ENCODE peak calls at places on chromosomes 5 and 9, in five cellular contexts. C is GM23248, X is MM.1S, D is GM23338, H is hepatocyte. L is an unnamed sample.

GRCh38 chr5:114308508-114308907 is 53.4 kb upstream of the KCNN2 start:
- DNase-seq in C (no peak), X (no peak), D (no peak), H (no peak), L (no peak)

GRCh38 chr9:121437891-121438290 is 61.8 kb downstream of the GGTA1 start:
- DNase-seq in C (no peak), X (no peak), D (no peak), H (no peak), L (no peak)

GRCh38 chr9:94160594-94161501 is 76.6 kb downstream of the PTPDC1 start:
- DNase-seq in C (peak), X (no peak), D (no peak), H (peak), L (no peak)

GRCh38 chr5:108681079-108681921 is 66.4 kb upstream of the FER start:
- DNase-seq in C (peak), X (peak), D (peak), H (peak), L (peak)

GRCh38 chr5:126044931-126045565 is 378.2 kb upstream of the GRAMD2B start:
- DNase-seq in C (no peak), X (no peak), D (no peak), H (no peak), L (no peak)

GRCh38 chr5:150322202-150322601 is 19.5 kb upstream of the ARSI start:
- DNase-seq in C (peak), X (no peak), D (no peak), H (no peak), L (peak)

GRCh38 chr9:37953775-37954437 is 50.0 kb upstream of the SLC25A51 start:
- DNase-seq in C (peak), X (no peak), D (no peak), H (peak), L (peak)

GRCh38 chr5:88772831-88773230 is 110.2 kb downstream of the MEF2C start:
- DNase-seq in C (no peak), X (no peak), D (no peak), H (no peak), L (no peak)

GRCh38 chr5:108830705-108831276 is 83.1 kb downstream of the FER start:
- DNase-seq in C (no peak), X (no peak), D (no peak), H (no peak), L (no peak)

GRCh38 chr5:172511952-172512351 is 57.6 kb upstream of the SH3PXD2B start:
- DNase-seq in C (no peak), X (no peak), D (no peak), H (no peak), L (no peak)

GRCh38 chr9:77661696-77662095 is 13.6 kb upstream of the GNA14 start:
- DNase-seq in C (no peak), X (no peak), D (no peak), H (no peak), L (no peak)

GRCh38 chr5:73494716-73495115 is 3.5 kb upstream of the BTF3 start:
- DNase-seq in C (no peak), X (no peak), D (no peak), H (no peak), L (no peak)

GRCh38 chr5:151799407-151799806 is 27.7 kb downstream of the G3BP1 start:
- DNase-seq in C (peak), X (no peak), D (no peak), H (no peak), L (peak)

GRCh38 chr9:77981332-77981731 is 50.3 kb downstream of the GNAQ start:
- DNase-seq in C (peak), X (peak), D (no peak), H (peak), L (no peak)

GRCh38 chr5:156401802-156402201 is 74.8 kb downstream of the SGCD start:
- DNase-seq in C (no peak), X (no peak), D (no peak), H (no peak), L (no peak)

GRCh38 chr9:70947086-70947485 is 174.3 kb downstream of the TRPM3 start:
- DNase-seq in C (peak), X (no peak), D (no peak), H (no peak), L (no peak)

GRCh38 chr9:26925609-26926008 is 21.4 kb downstream of the PLAA start:
- DNase-seq in C (no peak), X (no peak), D (no peak), H (peak), L (no peak)

GRCh38 chr5:25649628-25650265 is 1005.0 kb upstream of the CDH10 start:
- DNase-seq in C (no peak), X (no peak), D (no peak), H (no peak), L (peak)

GRCh38 chr5:9920696-9921095 is 290.5 kb upstream of the TAS2R1 start:
- DNase-seq in C (no peak), X (no peak), D (no peak), H (no peak), L (no peak)

GRCh38 chr9:94920439-94920951 is 194.0 kb downstream of the AOPEP start:
- DNase-seq in C (peak), X (no peak), D (no peak), H (peak), L (no peak)

GRCh38 chr5:77990020-77990419 is 213.9 kb upstream of the TBCA start:
- DNase-seq in C (no peak), X (no peak), D (peak), H (no peak), L (no peak)

GRCh38 chr9:126334626-126335621 is 8.3 kb downstream of the MVB12B start:
- DNase-seq in C (no peak), X (no peak), D (no peak), H (peak), L (no peak)

GRCh38 chr9:21244841-21245240 is 5.0 kb upstream of the IFNA14 start:
- DNase-seq in C (no peak), X (peak), D (no peak), H (no peak), L (no peak)

GRCh38 chr9:73270967-73271722 is 119.5 kb downstream of the ANXA1 start:
- DNase-seq in C (peak), X (no peak), D (no peak), H (peak), L (peak)

GRCh38 chr5:173634465-173634983 is 18.1 kb upstream of the BOD1 start:
- DNase-seq in C (no peak), X (no peak), D (no peak), H (no peak), L (no peak)

GRCh38 chr5:133408322-133408721 is 204.0 kb downstream of the FSTL4 start:
- DNase-seq in C (no peak), X (no peak), D (no peak), H (no peak), L (no peak)

GRCh38 chr5:96714951-96715451 is 52.8 kb downstream of the CAST start:
- DNase-seq in C (peak), X (no peak), D (peak), H (peak), L (peak)

GRCh38 chr9:29564564-29564963 is 1991.3 kb upstream of the C9orf72 start:
- DNase-seq in C (no peak), X (no peak), D (no peak), H (no peak), L (peak)

DNA sequence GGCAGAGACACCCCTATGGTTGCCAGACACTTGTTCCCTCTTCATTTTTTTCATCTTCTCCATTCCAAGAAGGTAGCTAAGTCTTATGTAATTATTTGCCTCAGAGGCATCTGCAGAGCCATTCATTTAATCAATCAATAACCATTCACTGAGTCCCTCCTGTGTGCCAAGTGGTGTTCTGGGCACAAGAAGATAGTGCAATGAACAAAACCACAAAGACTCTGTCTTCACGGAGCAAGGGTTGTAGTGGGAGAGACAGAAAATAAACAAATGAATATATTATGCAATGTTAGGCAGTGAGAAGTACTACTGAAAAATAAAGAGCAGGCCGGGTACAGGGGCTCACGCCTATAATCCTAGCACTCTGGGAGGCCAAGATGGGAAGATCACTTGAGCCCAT is 41.4 kb upstream of the CTNNA1 start:
- DNase-seq in C (no peak), X (no peak), D (no peak), H (no peak), L (no peak)
- TF ChIP-seq EZH2phosphoT487 in C (no peak), X (no peak), D (no peak), H (no peak), L (no peak)

DNA sequence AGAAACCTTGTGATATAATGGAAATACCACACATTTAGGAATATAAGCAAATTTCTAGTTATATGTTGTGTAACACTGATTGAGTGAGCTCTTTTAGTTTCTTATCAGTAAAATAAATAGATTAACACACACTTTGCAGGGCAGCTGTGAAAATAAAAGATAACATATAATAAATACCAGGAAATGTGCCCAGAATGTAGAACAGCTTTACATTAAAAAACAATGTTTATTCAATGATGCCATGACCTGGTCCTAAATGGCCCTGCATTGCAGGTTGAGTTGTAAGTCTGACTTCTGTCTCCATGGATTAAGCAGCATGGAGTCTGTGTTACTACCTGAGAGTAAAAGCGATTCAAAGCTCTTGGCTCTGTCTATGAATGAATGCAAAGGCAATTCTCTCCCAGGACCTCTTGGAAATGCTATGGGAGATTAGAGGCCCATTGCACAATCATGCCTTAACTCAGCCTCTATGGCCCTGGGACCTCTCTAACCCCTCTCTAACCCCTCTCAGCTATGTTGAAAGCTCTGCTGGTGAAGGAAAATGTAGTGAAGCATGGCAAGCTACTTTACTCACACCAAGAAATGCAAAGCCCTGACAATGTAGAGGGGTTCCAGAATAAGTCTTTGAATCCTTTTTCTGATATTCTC is 296.0 kb upstream of the ACTBL2 start:
- DNase-seq in C (no peak), X (no peak), D (no peak), H (no peak), L (no peak)
- H3K4me2 ChIP-seq in C (no peak), X (no peak), D (no peak), H (no peak), L (no peak)

GRCh38 chr5:175539936-175540335 is 61.6 kb downstream of the SFXN1 start:
- DNase-seq in C (no peak), X (no peak), D (peak), H (no peak), L (no peak)
- TF ChIP-seq EZH2 in C (no peak), X (no peak), D (no peak), H (no peak), L (no peak)

GRCh38 chr5:53172630-53173029 is 63.1 kb upstream of the MOCS2 start:
- DNase-seq in C (no peak), X (no peak), D (no peak), H (no peak), L (no peak)
- TF ChIP-seq EZH2phosphoT487 in C (no peak), X (no peak), D (no peak), H (no peak), L (no peak)

GRCh38 chr5:130939059-130939458 is 226.0 kb downstream of the HINT1 start:
- DNase-seq in C (no peak), X (no peak), D (no peak), H (no peak), L (no peak)

GRCh38 chr5:130937046-130937445 is 228.0 kb downstream of the HINT1 start:
- DNase-seq in C (no peak), X (no peak), D (no peak), H (no peak), L (no peak)
- H3K4me2 ChIP-seq in C (no peak), X (no peak), D (no peak), H (no peak), L (no peak)

GRCh38 chr9:87498046-87498815 is 564 bp downstream of the DAPK1 start:
- DNase-seq in C (peak), X (peak), D (peak), H (peak), L (no peak)
- TF ChIP-seq EZH2 in C (no peak), X (no peak), D (no peak), H (no peak), L (no peak)

DNA sequence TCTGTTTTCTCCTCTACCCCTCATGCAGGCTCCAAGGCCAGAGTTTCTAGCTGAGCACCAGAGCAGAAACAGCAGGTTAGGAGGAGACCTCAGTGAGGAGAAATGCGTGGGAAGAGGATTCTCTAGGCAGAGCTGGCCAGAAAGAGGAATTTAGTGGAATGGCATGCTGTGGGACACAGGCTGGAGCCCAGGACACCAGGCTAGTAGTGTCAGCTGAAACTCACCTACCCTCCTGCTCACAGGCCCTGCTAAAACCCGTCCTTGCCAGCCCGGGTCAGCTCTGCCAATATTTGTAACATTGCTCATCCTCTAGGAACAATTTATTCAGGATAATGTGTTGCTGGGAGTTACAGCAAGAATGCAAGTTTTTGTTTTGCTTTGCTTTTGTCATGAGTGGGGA is 40.2 kb upstream of the AGXT2 start:
- DNase-seq in C (peak), X (no peak), D (no peak), H (no peak), L (peak)
- TF ChIP-seq EZH2phosphoT487 in C (no peak), X (no peak), D (no peak), H (no peak), L (no peak)

DNA sequence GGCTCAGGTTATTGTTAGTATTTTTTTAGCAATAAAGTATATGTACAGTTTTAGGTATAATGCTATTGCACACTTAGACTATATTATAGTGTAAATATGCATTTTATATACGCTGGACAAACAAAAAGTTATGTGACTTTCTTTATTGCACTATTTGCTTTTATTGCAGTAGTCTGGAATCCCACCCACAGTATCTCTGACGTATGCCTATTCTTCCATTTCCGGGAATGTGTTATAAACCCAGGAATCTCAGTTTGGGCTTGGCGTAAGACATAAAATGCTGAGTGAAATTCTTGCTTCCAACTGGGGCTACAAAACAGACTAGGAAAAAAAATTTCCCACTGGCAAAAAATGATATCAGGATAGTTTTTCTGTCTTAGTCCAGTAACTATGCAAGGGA is 119.1 kb downstream of the HTR1A start:
- DNase-seq in C (no peak), X (no peak), D (no peak), H (no peak), L (no peak)
- H3K4me2 ChIP-seq in C (no peak), X (no peak), D (no peak), H (no peak), L (no peak)